ENCODE peak calls at places on chromosome 4, in ten cellular contexts. W is immature natural killer cell; O is Calu3; T is NCI-H748 treated with DMSO at 0.1 percent for 48 hours; V is hippocampal formation; Q is occipital lobe; Y is NCI-H2029 treated with DMSO at 0.1 percent for 48 hours; M is M059J; S is stimulated activated naive CD8-positive, alpha-beta T cell treated with anti-CD3 and anti-CD28 coated beads, Interleukin-15, Interleukin-2, amounts not matched to agents 100 U/mL and 50 U/mL, for 24 hours; G is mucosa of descending colon. E is an unnamed sample.

GRCh38 chr4:162234595-162234994 is 70.8 kb upstream of the FSTL5 start:
- DNase-seq in W (no peak), O (no peak), T (no peak), V (no peak), Q (no peak), Y (no peak), M (no peak), S (no peak), G (no peak), E (no peak)

GRCh38 chr4:25160714-25161598 is 707 bp upstream of the SEPSECS start:
- DNase-seq in W (no peak), O (no peak), T (peak), V (no peak), Q (no peak), Y (peak), M (peak), S (no peak), G (peak), E (peak)

GRCh38 chr4:186021461-186022167 is 47.3 kb upstream of the TLR3 start:
- DNase-seq in W (no peak), O (peak), T (peak), V (no peak), Q (peak), Y (no peak), M (peak), S (no peak), G (peak), E (peak)

GRCh38 chr4:71069063-71069462 is 75.6 kb downstream of the DCK start:
- DNase-seq in W (no peak), O (no peak), T (no peak), V (no peak), Q (no peak), Y (no peak), M (no peak), S (no peak), G (no peak), E (no peak)

GRCh38 chr4:147772459-147772969 is 40.6 kb downstream of the ARHGAP10 start:
- DNase-seq in W (no peak), O (no peak), T (no peak), V (no peak), Q (no peak), Y (no peak), M (peak), S (no peak), G (no peak), E (peak)

GRCh38 chr4:38785901-38786402 is 3.2 kb upstream of the TLR10 start:
- DNase-seq in W (no peak), O (no peak), T (no peak), V (peak), Q (no peak), Y (no peak), M (no peak), S (no peak), G (no peak), E (no peak)

GRCh38 chr4:6983500-6984142 is 59.6 kb upstream of the TADA2B start:
- DNase-seq in W (no peak), O (no peak), T (no peak), V (no peak), Q (no peak), Y (no peak), M (no peak), S (no peak), G (no peak), E (no peak)

GRCh38 chr4:8552581-8553205 is 27.5 kb upstream of the GPR78 start:
- DNase-seq in W (no peak), O (no peak), T (no peak), V (no peak), Q (no peak), Y (no peak), M (no peak), S (no peak), G (no peak), E (no peak)

GRCh38 chr4:58166496-58166895 is 1056.3 kb upstream of the IGFBP7 start:
- DNase-seq in W (no peak), O (no peak), T (no peak), V (no peak), Q (no peak), Y (no peak), M (no peak), S (no peak), G (no peak), E (no peak)

GRCh38 chr4:168859888-168860694 is 150.0 kb downstream of the CBR4 start:
- DNase-seq in W (no peak), O (no peak), T (no peak), V (no peak), Q (no peak), Y (no peak), M (peak), S (no peak), G (no peak), E (peak)

GRCh38 chr4:98744372-98745150 is 86.2 kb upstream of the TSPAN5 start:
- DNase-seq in W (no peak), O (no peak), T (no peak), V (no peak), Q (no peak), Y (no peak), M (no peak), S (no peak), G (no peak), E (no peak)

GRCh38 chr4:57102050-57102564 is 8.1 kb downstream of the IGFBP7 start:
- DNase-seq in W (no peak), O (no peak), T (no peak), V (no peak), Q (no peak), Y (no peak), M (peak), S (no peak), G (no peak), E (peak)

GRCh38 chr4:162700815-162701361 is 465.8 kb downstream of the NAF1 start:
- DNase-seq in W (no peak), O (no peak), T (no peak), V (no peak), Q (no peak), Y (no peak), M (peak), S (no peak), G (no peak), E (no peak)

GRCh38 chr4:1842993-1843448 is 12.9 kb downstream of the LETM1 start:
- DNase-seq in W (no peak), O (no peak), T (no peak), V (no peak), Q (no peak), Y (no peak), M (peak), S (no peak), G (no peak), E (no peak)